ENCODE peak calls at places on chromosomes 3 and 15, in five cellular contexts. Z is neural progenitor cell, M is left ventricle myocardium inferior, S is NB4, R is mucosa of descending colon. J is an unnamed sample.

GRCh38 chr15:100252779-100253417 is 88.9 kb downstream of the ADAMTS17 start:
- DNase-seq in Z (no peak), M (no peak), S (no peak), R (no peak), J (no peak)

GRCh38 chr3:50602675-50603191 is 8.8 kb downstream of the CISH start:
- DNase-seq in Z (no peak), M (no peak), S (no peak), R (peak), J (no peak)

GRCh38 chr15:36398212-36398611 is 181.2 kb upstream of the CDIN1 start:
- DNase-seq in Z (no peak), M (no peak), S (no peak), R (no peak), J (no peak)

GRCh38 chr15:48925714-48926223 is 38.0 kb downstream of the SHC4 start:
- DNase-seq in Z (no peak), M (no peak), S (peak), R (no peak), J (no peak)

GRCh38 chr15:67839929-67840746 is at the start of gene RNU6-1:
- DNase-seq in Z (peak), M (peak), S (peak), R (peak), J (peak)

GRCh38 chr3:129346690-129347440 is 68.2 kb downstream of the HMCES start:
- DNase-seq in Z (no peak), M (no peak), S (no peak), R (no peak), J (no peak)

GRCh38 chr15:60448668-60449360 is 30.1 kb downstream of the ICE2 start:
- DNase-seq in Z (no peak), M (no peak), S (no peak), R (no peak), J (no peak)

GRCh38 chr3:50567386-50568182 is at the start of gene C3orf18:
- DNase-seq in Z (peak), M (peak), S (peak), R (peak), J (peak)

GRCh38 chr3:16461463-16462245 is 51.8 kb downstream of the RFTN1 start:
- DNase-seq in Z (no peak), M (no peak), S (no peak), R (no peak), J (no peak)

GRCh38 chr3:117322866-117323265 is 613.3 kb downstream of the TUSC7 start:
- DNase-seq in Z (peak), M (no peak), S (peak), R (no peak), J (no peak)

GRCh38 chr15:32856753-32857152 is 138.9 kb downstream of the GREM1 start:
- DNase-seq in Z (no peak), M (no peak), S (no peak), R (no peak), J (no peak)

GRCh38 chr3:153290278-153291015 is 128.4 kb downstream of the RAP2B start:
- DNase-seq in Z (no peak), M (no peak), S (peak), R (no peak), J (no peak)

GRCh38 chr3:177946515-177946914 is 589.7 kb upstream of the KCNMB2 start:
- DNase-seq in Z (no peak), M (no peak), S (no peak), R (no peak), J (no peak)

GRCh38 chr3:5021571-5022092 is 42.4 kb downstream of the BHLHE40 start:
- DNase-seq in Z (no peak), M (no peak), S (peak), R (no peak), J (no peak)

GRCh38 chr3:108319428-108320053 is 23.2 kb downstream of the HHLA2 start:
- DNase-seq in Z (no peak), M (no peak), S (no peak), R (no peak), J (no peak)

GRCh38 chr15:99408236-99409096 is 157.2 kb downstream of the LRRC28 start:
- DNase-seq in Z (no peak), M (peak), S (no peak), R (peak), J (no peak)

DNA sequence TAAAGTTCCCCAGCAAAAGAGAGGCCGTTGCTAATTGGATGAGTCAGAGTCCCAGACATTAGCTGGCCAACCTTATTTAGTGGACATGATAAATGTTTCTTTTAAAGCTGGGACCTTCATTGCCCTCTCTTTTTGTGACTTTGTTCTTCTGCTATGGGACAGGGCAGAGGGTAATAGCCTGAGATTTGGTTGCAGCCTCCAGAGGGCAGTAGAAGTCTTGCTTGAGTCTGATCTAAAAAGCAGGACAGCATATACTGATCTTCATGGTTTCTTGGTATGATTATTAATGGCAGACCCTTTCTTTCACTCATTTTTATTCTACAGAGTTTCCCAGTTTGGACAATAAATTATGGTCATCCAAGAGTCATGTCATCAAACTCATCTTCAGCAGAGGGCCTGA is 25.1 kb upstream of the ZKSCAN7 start:
- DNase-seq in Z (no peak), M (no peak), S (peak), R (no peak), J (no peak)
- TF ChIP-seq CTCF in Z (peak), M (peak), S (peak), R (no peak), J (no peak)

DNA sequence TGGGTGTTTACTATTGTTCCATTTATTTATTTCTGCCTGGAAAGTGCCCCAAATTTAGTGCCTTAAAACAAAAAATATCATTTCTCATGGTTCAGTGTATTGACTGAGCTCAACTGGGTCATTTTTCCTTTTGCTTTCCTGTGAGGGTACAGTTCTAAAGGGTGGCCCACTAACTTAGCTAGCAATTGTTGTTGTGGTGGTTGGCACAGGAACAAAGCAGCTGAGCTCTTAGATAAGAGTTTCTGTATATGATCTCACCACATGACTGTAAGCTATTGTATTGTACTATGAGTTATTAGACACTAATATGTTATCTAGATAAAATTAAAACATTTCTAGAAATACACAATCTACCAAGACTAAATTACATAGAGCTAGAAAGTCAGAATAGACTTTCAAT is 1283.7 kb downstream of the OTOL1 start:
- DNase-seq in Z (no peak), M (no peak), S (no peak), R (no peak), J (no peak)
- TF ChIP-seq CTCF in Z (no peak), M (no peak), S (no peak), R (no peak), J (no peak)

GRCh38 chr3:13519392-13519791 is 29.5 kb upstream of the FBLN2 start:
- DNase-seq in Z (no peak), M (no peak), S (no peak), R (peak), J (no peak)
- TF ChIP-seq CTCF in Z (no peak), M (no peak), S (no peak), R (no peak), J (no peak)

DNA sequence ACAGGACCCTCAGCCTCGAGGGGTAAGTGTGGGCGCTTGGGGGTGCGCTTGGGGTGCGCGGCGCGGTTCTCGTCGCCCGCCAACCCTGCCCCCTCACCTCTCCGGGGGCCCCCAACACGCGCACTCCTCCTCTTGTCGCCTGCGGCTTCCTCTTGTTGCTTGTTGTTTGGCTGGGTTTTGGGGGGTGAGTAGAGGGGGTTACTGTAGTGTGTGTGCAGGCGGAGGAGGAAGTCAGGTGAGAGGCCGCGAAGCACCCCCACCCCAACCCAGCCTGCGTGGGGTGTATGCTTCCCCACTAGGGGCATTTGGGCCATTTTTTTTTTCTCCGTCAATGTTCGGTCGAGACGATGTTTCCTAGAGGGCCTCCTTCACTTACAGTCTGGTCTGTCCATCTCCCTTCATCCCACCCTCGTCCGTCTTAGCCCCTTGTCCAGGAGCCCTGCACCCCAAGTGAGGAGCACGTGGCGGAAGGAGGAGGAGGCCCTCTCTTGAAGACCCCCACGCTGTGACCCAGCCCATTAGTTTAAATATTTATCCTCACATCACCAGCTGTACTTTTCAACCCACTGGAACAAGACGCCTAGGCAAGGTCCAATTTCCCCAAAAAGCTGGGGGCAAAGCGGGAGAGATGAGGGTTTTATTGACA is 20.4 kb upstream of the SATB1 start:
- DNase-seq in Z (peak), M (no peak), S (peak), R (peak), J (no peak)
- TF ChIP-seq CTCF in Z (peak), M (no peak), S (peak), R (no peak), J (no peak)

GRCh38 chr15:29018406-29018805 is 132.6 kb downstream of the APBA2 start:
- DNase-seq in Z (no peak), M (no peak), S (no peak), R (no peak), J (no peak)
- TF ChIP-seq CTCF in Z (peak), M (no peak), S (no peak), R (no peak), J (peak)

DNA sequence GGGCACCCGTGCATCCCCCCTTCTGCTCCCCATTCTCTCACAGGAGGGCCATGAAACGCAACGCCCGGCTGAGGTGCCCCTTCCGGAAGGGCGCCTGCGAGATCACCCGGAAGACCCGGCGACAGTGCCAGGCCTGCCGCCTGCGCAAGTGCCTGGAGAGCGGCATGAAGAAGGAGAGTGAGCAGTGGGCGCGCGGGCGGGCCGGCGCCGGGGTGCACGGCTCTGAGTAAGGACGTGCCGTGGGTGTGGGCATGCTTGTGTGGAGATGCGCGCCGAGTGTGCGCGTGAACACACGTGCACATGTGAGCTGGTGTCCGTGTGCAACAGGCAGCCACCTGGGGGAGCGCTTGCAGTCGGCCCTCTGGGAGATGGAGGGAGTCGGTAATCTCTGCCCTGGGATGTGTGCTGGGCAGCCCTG is 28.1 kb downstream of the NR1I2 start:
- DNase-seq in Z (no peak), M (peak), S (no peak), R (peak), J (no peak)
- TF ChIP-seq CTCF in Z (no peak), M (peak), S (no peak), R (no peak), J (no peak)

GRCh38 chr15:66294157-66294931 is 976 bp downstream of the DIS3L start:
- DNase-seq in Z (peak), M (no peak), S (no peak), R (no peak), J (no peak)
- TF ChIP-seq CTCF in Z (no peak), M (no peak), S (no peak), R (no peak), J (no peak)

GRCh38 chr3:58419782-58420512 is 13.7 kb downstream of the PDHB start:
- DNase-seq in Z (no peak), M (peak), S (no peak), R (peak), J (no peak)
- TF ChIP-seq CTCF in Z (no peak), M (peak), S (no peak), R (no peak), J (no peak)

GRCh38 chr3:142904639-142905441 is 16.0 kb upstream of the PCOLCE2 start:
- DNase-seq in Z (peak), M (no peak), S (peak), R (no peak), J (no peak)
- TF ChIP-seq CTCF in Z (peak), M (no peak), S (peak), R (no peak), J (no peak)

DNA sequence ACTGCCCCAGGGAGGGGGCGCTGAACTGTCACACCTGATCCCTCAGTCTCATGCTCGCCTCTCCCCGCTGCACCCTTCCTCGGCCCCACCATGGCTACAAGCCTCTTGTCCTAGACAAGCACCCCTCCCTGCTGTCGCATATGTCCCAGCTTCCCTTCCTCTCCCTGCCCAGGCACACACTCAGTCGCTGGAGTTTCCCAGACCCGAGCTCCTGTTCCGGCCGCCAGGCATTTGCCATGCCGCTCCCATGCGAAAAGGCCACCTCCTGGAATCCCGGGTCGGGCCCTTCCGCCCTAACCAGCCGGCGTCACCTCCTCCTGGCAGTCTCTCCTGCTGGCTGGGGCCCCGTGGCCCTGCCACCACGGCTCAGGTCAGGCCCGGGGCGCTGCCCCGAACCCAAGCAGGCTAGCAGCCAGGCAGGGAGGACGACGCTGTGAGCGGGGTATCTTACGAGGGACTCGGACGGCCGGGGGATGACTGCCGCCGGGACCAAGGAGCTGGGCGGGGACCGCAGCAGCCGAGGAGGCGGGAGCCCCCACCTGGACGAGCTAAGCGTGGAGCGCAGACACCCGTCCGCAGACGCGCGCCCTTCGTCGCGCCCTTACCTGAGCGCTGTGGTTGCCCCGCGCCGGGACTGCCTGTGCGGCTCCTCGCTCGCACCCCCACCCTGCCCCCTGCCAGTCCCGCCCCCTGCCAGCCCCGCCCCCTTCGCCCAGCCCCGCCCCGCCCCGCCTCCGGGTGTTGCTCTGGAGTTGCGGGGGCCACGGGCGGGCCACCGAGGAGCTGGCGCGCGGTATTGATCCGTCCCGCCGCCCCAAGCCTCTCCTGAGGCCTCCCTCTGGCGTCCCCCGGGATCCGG is at the start of gene ALS2CL:
- DNase-seq in Z (peak), M (peak), S (peak), R (peak), J (peak)
- TF ChIP-seq CTCF in Z (peak), M (no peak), S (no peak), R (no peak), J (no peak)

J was measured in endothelial cell.